ENCODE peak calls at places on chromosomes 2 and 18, in ten cellular contexts. B is tibial nerve, Y is stomach, W is HepG2, G is K562, T is A549, K is transverse colon, I is GM12878, Q is ovary, D is upper lobe of left lung. P is an unnamed sample. For H3K4me1, the result is how much of the 10 kb centered on the place peaks cover.

GRCh38 chr18:9708057-9708881 is at the start of gene RAB31:
- DNase-seq in B (peak), Y (peak), W (no peak), G (peak), T (peak), K (peak), I (no peak), Q (peak), D (peak), P (peak)

GRCh38 chr2:64766841-64767669 is 113.3 kb upstream of the SERTAD2 start:
- DNase-seq in B (no peak), Y (no peak), W (no peak), G (no peak), T (no peak), K (no peak), I (no peak), Q (no peak), D (no peak), P (no peak)

GRCh38 chr2:101359436-101359835 is 27.9 kb downstream of the CREG2 start:
- DNase-seq in B (no peak), Y (no peak), W (no peak), G (no peak), T (no peak), K (no peak), I (no peak), Q (no peak), D (no peak), P (no peak)

GRCh38 chr18:40877096-40877495 is 1077.9 kb upstream of the PIK3C3 start:
- DNase-seq in B (no peak), Y (no peak), W (no peak), G (no peak), T (no peak), K (no peak), I (no peak), Q (no peak), D (no peak), P (no peak)

GRCh38 chr18:66046025-66046602 is 295.3 kb downstream of the CDH7 start:
- DNase-seq in B (no peak), Y (no peak), W (no peak), G (no peak), T (peak), K (no peak), I (no peak), Q (no peak), D (no peak), P (no peak)

GRCh38 chr2:166700079-166700478 is 188.2 kb upstream of the XIRP2 start:
- DNase-seq in B (no peak), Y (no peak), W (no peak), G (no peak), T (no peak), K (no peak), I (no peak), Q (no peak), D (no peak), P (no peak)

GRCh38 chr18:12290086-12290485 is 18.0 kb upstream of the TUBB6 start:
- DNase-seq in B (no peak), Y (no peak), W (no peak), G (no peak), T (no peak), K (no peak), I (no peak), Q (no peak), D (no peak), P (peak)

GRCh38 chr18:11219571-11219970 is 70.2 kb upstream of the PIEZO2 start:
- DNase-seq in B (no peak), Y (no peak), W (no peak), G (no peak), T (no peak), K (no peak), I (no peak), Q (no peak), D (no peak), P (no peak)

GRCh38 chr2:215290980-215291599 is 20.8 kb upstream of the ATIC start:
- DNase-seq in B (no peak), Y (no peak), W (no peak), G (no peak), T (no peak), K (no peak), I (no peak), Q (no peak), D (no peak), P (no peak)

GRCh38 chr2:120910956-120911951 is 175.6 kb downstream of the GLI2 start:
- DNase-seq in B (no peak), Y (no peak), W (no peak), G (no peak), T (peak), K (peak), I (no peak), Q (peak), D (no peak), P (no peak)

GRCh38 chr2:70767094-70767698 is 804 bp downstream of the ADD2 start:
- DNase-seq in B (no peak), Y (no peak), W (no peak), G (peak), T (peak), K (no peak), I (no peak), Q (no peak), D (no peak), P (no peak)

GRCh38 chr2:15357186-15357585 is 203.9 kb downstream of the NBAS start:
- DNase-seq in B (no peak), Y (no peak), W (no peak), G (no peak), T (no peak), K (no peak), I (no peak), Q (no peak), D (no peak), P (no peak)

GRCh38 chr2:132270981-132271546 is 109.3 kb upstream of the ANKRD30BL start:
- DNase-seq in B (no peak), Y (no peak), W (no peak), G (no peak), T (no peak), K (no peak), I (no peak), Q (no peak), D (no peak), P (no peak)

GRCh38 chr2:156649596-156649995 is 213.4 kb downstream of the GPD2 start:
- DNase-seq in B (peak), Y (peak), W (no peak), G (no peak), T (no peak), K (no peak), I (no peak), Q (no peak), D (no peak), P (no peak)

GRCh38 chr2:10332402-10333246 is 29.9 kb downstream of the HPCAL1 start:
- DNase-seq in B (no peak), Y (no peak), W (no peak), G (peak), T (no peak), K (no peak), I (no peak), Q (no peak), D (no peak), P (no peak)

GRCh38 chr2:7835693-7836680 is 845.9 kb upstream of the ID2 start:
- DNase-seq in B (no peak), Y (no peak), W (peak), G (no peak), T (no peak), K (no peak), I (peak), Q (no peak), D (peak), P (no peak)

GRCh38 chr2:88857951-88858406 is 166.5 kb downstream of the RPIA start:
- DNase-seq in B (no peak), Y (no peak), W (no peak), G (no peak), T (peak), K (peak), I (no peak), Q (no peak), D (peak), P (no peak)

GRCh38 chr2:175233135-175233719 is 51.7 kb upstream of the ATP5MC3 start:
- DNase-seq in B (no peak), Y (no peak), W (no peak), G (no peak), T (peak), K (no peak), I (no peak), Q (no peak), D (no peak), P (no peak)

GRCh38 chr2:224466315-224466714 is 64.4 kb upstream of the FAM124B start:
- DNase-seq in B (no peak), Y (no peak), W (no peak), G (no peak), T (no peak), K (no peak), I (no peak), Q (no peak), D (no peak), P (no peak)

GRCh38 chr18:7856733-7857132 is 289.6 kb downstream of the PTPRM start:
- DNase-seq in B (no peak), Y (no peak), W (peak), G (no peak), T (peak), K (no peak), I (no peak), Q (no peak), D (no peak), P (no peak)

GRCh38 chr2:124778076-124778475 is 753.0 kb downstream of the CNTNAP5 start:
- DNase-seq in B (no peak), Y (no peak), W (no peak), G (no peak), T (no peak), K (no peak), I (no peak), Q (no peak), D (no peak), P (no peak)

GRCh38 chr2:241855245-241855887 is 3.3 kb downstream of the PDCD1 start:
- DNase-seq in B (no peak), Y (no peak), W (no peak), G (no peak), T (no peak), K (no peak), I (no peak), Q (peak), D (no peak), P (peak)

GRCh38 chr2:60433021-60433596 is 120.3 kb downstream of the BCL11A start:
- DNase-seq in B (no peak), Y (no peak), W (no peak), G (no peak), T (no peak), K (no peak), I (no peak), Q (no peak), D (no peak), P (no peak)

GRCh38 chr2:206040525-206040924 is 45.4 kb downstream of the INO80D start:
- DNase-seq in B (no peak), Y (no peak), W (no peak), G (no peak), T (no peak), K (no peak), I (no peak), Q (no peak), D (no peak), P (no peak)

GRCh38 chr2:10659898-10660568 is 29.7 kb downstream of the NOL10 start:
- DNase-seq in B (peak), Y (peak), W (peak), G (peak), T (peak), K (peak), I (no peak), Q (no peak), D (peak), P (no peak)

GRCh38 chr2:9613291-9613690 is 17.5 kb downstream of the YWHAQ start:
- DNase-seq in B (no peak), Y (no peak), W (no peak), G (no peak), T (no peak), K (no peak), I (no peak), Q (no peak), D (no peak), P (no peak)

GRCh38 chr18:11994346-11994707 is 13.0 kb downstream of the IMPA2 start:
- DNase-seq in B (no peak), Y (peak), W (peak), G (no peak), T (peak), K (peak), I (no peak), Q (no peak), D (peak), P (peak)

GRCh38 chr2:22821458-22821857 is 563.5 kb upstream of the KLHL29 start:
- DNase-seq in B (no peak), Y (no peak), W (no peak), G (no peak), T (no peak), K (no peak), I (no peak), Q (no peak), D (no peak), P (no peak)

GRCh38 chr2:20130821-20131645 is 79.6 kb upstream of the LAPTM4A start:
- DNase-seq in B (no peak), Y (no peak), W (no peak), G (no peak), T (no peak), K (no peak), I (no peak), Q (no peak), D (no peak), P (no peak)

GRCh38 chr2:127280693-127281092 is 13.3 kb downstream of the ERCC3 start:
- DNase-seq in B (no peak), Y (no peak), W (no peak), G (no peak), T (no peak), K (no peak), I (no peak), Q (no peak), D (no peak), P (no peak)

GRCh38 chr2:227783404-227784138 is 30.1 kb upstream of the CCL20 start:
- DNase-seq in B (no peak), Y (no peak), W (no peak), G (no peak), T (no peak), K (no peak), I (peak), Q (no peak), D (no peak), P (no peak)

GRCh38 chr2:224429441-224429810 is 27.5 kb upstream of the FAM124B start:
- DNase-seq in B (no peak), Y (no peak), W (no peak), G (no peak), T (no peak), K (no peak), I (no peak), Q (no peak), D (no peak), P (no peak)

GRCh38 chr2:212488611-212489010 is 50.0 kb downstream of the ERBB4 start:
- DNase-seq in B (no peak), Y (no peak), W (no peak), G (no peak), T (no peak), K (no peak), I (no peak), Q (no peak), D (no peak), P (no peak)

GRCh38 chr2:234373060-234373459 is 123.8 kb downstream of the ARL4C start:
- DNase-seq in B (no peak), Y (no peak), W (no peak), G (no peak), T (peak), K (no peak), I (no peak), Q (no peak), D (no peak), P (no peak)

DNA sequence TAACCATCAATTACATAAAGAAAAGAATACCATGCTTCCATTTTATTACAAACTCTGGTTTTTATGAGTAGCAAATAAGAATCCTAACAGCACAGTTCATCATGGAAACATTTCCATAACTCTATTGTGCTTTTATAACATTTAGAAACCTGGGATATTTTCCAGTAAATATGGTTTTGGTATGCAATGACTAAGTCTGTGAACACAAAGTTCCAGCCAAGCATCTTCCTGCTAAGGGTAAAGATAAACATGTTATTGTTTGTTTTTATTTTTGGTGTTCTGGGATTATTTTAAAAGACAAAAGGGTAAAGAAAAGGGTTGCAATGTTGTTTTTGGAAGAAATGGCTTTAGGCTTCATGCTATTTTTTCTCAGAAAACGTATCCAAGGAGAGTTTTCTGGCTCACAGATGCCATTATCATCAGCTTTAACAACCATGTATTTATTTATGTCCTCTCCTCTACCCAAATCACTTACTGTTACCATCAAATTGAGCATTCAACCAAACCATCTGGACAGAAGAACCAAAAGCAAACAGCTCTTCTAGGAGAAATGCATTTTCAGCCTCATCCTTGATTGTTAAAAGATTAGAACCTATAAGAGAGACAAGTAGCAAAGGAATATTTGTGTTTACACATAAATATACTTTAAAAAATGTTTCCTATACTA is 116.0 kb downstream of the PLA2R1 start:
- DNase-seq in B (no peak), Y (no peak), W (no peak), G (no peak), T (peak), K (no peak), I (no peak), Q (no peak), D (no peak), P (no peak)
- TF ChIP-seq POLR2A in B (no peak), Y (no peak), W (no peak), G (no peak), T (no peak), K (no peak), I (no peak), Q (no peak), D (no peak), P (no peak)

GRCh38 chr18:24022141-24022540 is 7.6 kb downstream of the TTC39C start:
- DNase-seq in B (no peak), Y (no peak), W (no peak), G (no peak), T (no peak), K (no peak), I (no peak), Q (no peak), D (no peak), P (no peak)
- H3K4me1 ChIP-seq in B (under half), Y (under half), W (under half), G (under half), T (under half), K (under half), I (under half), Q (under half), D (under half), P (under half)

DNA sequence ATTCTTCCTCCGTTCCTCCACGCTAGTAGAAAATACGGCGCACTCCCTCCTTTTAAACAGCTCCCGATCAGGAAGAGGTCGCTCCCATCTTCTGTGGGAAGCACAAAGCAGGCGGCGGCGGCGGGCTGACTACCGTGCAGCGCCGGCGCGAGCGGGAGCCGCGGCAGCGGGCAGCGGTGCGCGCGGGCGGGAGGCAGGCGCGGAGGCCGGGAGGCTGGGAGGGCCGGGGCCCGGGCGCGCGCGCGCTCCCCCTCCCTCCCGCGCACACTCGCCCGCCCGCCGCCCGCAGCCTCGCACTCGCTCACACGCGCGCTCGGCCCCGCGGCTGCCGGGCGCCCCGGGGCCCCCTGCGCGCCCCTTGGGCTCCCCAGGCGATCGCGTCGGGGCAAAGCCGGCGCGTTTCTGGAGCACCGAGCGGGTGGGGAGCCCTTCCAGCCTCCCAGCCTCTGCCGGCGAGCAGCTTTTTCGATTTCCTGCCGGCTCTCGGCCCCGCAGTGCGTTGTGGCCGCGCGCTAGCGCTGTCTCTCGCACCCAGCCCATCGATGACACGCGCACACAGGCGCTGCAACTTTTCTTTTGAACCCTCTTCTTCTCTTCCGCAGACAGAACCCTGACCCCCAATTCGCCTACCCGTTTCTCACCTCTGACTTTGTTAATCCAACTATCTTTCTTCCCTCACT is at the start of gene SLC8A1:
- DNase-seq in B (no peak), Y (no peak), W (no peak), G (no peak), T (peak), K (no peak), I (no peak), Q (peak), D (no peak), P (peak)
- TF ChIP-seq EP300 in B (no peak), Y (no peak), W (no peak), G (no peak), T (no peak), K (no peak), I (no peak), Q (no peak), D (no peak), P (no peak)

GRCh38 chr18:3151379-3152264 is 68.1 kb downstream of the MYOM1 start:
- DNase-seq in B (no peak), Y (no peak), W (peak), G (peak), T (peak), K (no peak), I (no peak), Q (no peak), D (no peak), P (no peak)

GRCh38 chr18:3152294-3152693 is 67.5 kb downstream of the MYOM1 start:
- DNase-seq in B (no peak), Y (no peak), W (no peak), G (no peak), T (no peak), K (no peak), I (no peak), Q (no peak), D (no peak), P (no peak)

GRCh38 chr18:3153107-3153704 is 66.6 kb downstream of the MYOM1 start:
- DNase-seq in B (no peak), Y (no peak), W (peak), G (no peak), T (no peak), K (no peak), I (peak), Q (no peak), D (no peak), P (no peak)

GRCh38 chr18:3156325-3156640 is 63.5 kb downstream of the MYOM1 start:
- DNase-seq in B (no peak), Y (no peak), W (no peak), G (no peak), T (no peak), K (no peak), I (no peak), Q (no peak), D (no peak), P (no peak)

DNA sequence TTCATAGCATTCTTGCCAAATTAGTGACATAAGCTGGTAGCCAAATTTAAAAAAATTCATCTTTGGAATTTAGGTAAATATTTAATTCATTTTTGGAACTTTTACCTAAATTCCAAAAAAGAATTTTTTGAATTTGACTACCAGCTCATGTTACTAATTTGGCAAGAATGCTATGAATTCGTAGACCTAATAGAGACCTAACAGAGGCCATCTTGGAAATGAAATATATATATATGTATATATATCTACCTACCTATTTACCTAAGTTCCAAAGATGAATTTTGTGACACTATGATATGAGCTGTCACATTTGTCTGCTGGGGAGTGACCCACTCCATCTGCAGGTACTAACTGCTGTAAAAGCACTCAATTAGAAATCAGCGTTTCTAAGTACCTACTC is 65.6 kb downstream of the MYOM1 start:
- DNase-seq in B (no peak), Y (no peak), W (no peak), G (no peak), T (no peak), K (no peak), I (no peak), Q (no peak), D (no peak), P (no peak)
- TF ChIP-seq POLR2A in B (no peak), Y (no peak), W (no peak), G (no peak), T (no peak), K (no peak), I (no peak), Q (no peak), D (no peak), P (no peak)

GRCh38 chr2:27886322-27886721 is 3.9 kb downstream of the RBKS start:
- DNase-seq in B (no peak), Y (no peak), W (no peak), G (no peak), T (no peak), K (no peak), I (no peak), Q (no peak), D (no peak), P (no peak)
- H3K4me1 ChIP-seq in B (under half), Y (under half), W (under half), G (under half), T (half or more), K (under half), I (under half), Q (under half), D (under half), P (under half)

GRCh38 chr2:204695506-204695905 is 150.2 kb downstream of the PARD3B start:
- DNase-seq in B (no peak), Y (no peak), W (no peak), G (no peak), T (no peak), K (no peak), I (no peak), Q (no peak), D (no peak), P (no peak)
- TF ChIP-seq EP300 in B (no peak), Y (no peak), W (no peak), G (no peak), T (no peak), K (no peak), I (no peak), Q (no peak), D (no peak), P (no peak)

GRCh38 chr2:230787101-230787500 is 74.5 kb downstream of the CAB39 start:
- DNase-seq in B (no peak), Y (no peak), W (no peak), G (no peak), T (no peak), K (no peak), I (no peak), Q (no peak), D (no peak), P (no peak)
- TF ChIP-seq POLR2A in B (no peak), Y (no peak), W (no peak), G (no peak), T (no peak), K (no peak), I (no peak), Q (no peak), D (no peak), P (no peak)

P was measured in sigmoid colon.